ENCODE peak calls at places on chromosomes 3 and 15, in ten cellular contexts. One of them, this sample, is unnamed.

GRCh38 chr3:49666592-49666991 is 7.6 kb upstream of the APEH start:
- DNase-seq in stomach: no peak
- DNase-seq in sigmoid colon: no peak
- DNase-seq in Peyer's patch: no peak
- DNase-seq in body of pancreas: no peak
- DNase-seq in endothelial cell of umbilical vein: no peak
- DNase-seq in A549: no peak
- DNase-seq in transverse colon: no peak
- DNase-seq in ovary: no peak
- DNase-seq in IMR-90: no peak
- DNase-seq in this sample: no peak

GRCh38 chr3:20043398-20043797 is 3.2 kb downstream of the KAT2B start:
- DNase-seq in IMR-90: no peak
- DNase-seq in endothelial cell of umbilical vein: peak; percentile 64
- DNase-seq in stomach: peak; percentile 93
- DNase-seq in transverse colon: peak; percentile 93
- DNase-seq in body of pancreas: peak; percentile 89
- DNase-seq in sigmoid colon: peak; percentile 92
- DNase-seq in ovary: peak; percentile 67
- DNase-seq in A549: no peak
- DNase-seq in Peyer's patch: peak; percentile 86
- DNase-seq in this sample: peak; percentile 75

GRCh38 chr15:70569139-70569717 is 194.1 kb downstream of the UACA start:
- DNase-seq in transverse colon: no peak
- DNase-seq in stomach: peak; percentile 43
- DNase-seq in sigmoid colon: no peak
- DNase-seq in endothelial cell of umbilical vein: peak; percentile 71
- DNase-seq in A549: peak; percentile 77
- DNase-seq in Peyer's patch: no peak
- DNase-seq in body of pancreas: peak; percentile 43
- DNase-seq in ovary: peak; percentile 21
- DNase-seq in IMR-90: peak; percentile 71
- DNase-seq in this sample: no peak

GRCh38 chr15:48052871-48053383 is 67.9 kb upstream of the SLC24A5 start:
- DNase-seq in IMR-90: no peak
- DNase-seq in ovary: no peak
- DNase-seq in endothelial cell of umbilical vein: no peak
- DNase-seq in stomach: no peak
- DNase-seq in sigmoid colon: no peak
- DNase-seq in A549: no peak
- DNase-seq in Peyer's patch: no peak
- DNase-seq in body of pancreas: no peak
- DNase-seq in transverse colon: no peak
- DNase-seq in this sample: no peak

GRCh38 chr15:87267798-87268197 is 988.7 kb downstream of the NTRK3 start:
- DNase-seq in endothelial cell of umbilical vein: no peak
- DNase-seq in Peyer's patch: no peak
- DNase-seq in transverse colon: no peak
- DNase-seq in stomach: no peak
- DNase-seq in ovary: no peak
- DNase-seq in body of pancreas: no peak
- DNase-seq in A549: no peak
- DNase-seq in sigmoid colon: no peak
- DNase-seq in IMR-90: peak; percentile 36
- DNase-seq in this sample: no peak

GRCh38 chr15:61051570-61052031 is 177.5 kb downstream of the RORA start:
- DNase-seq in ovary: peak; percentile 56
- DNase-seq in transverse colon: peak; percentile 32
- DNase-seq in stomach: no peak
- DNase-seq in A549: peak; percentile 39
- DNase-seq in body of pancreas: peak; percentile 28
- DNase-seq in sigmoid colon: peak; percentile 71
- DNase-seq in endothelial cell of umbilical vein: peak; percentile 70
- DNase-seq in Peyer's patch: no peak
- DNase-seq in IMR-90: peak; percentile 78
- DNase-seq in this sample: no peak

GRCh38 chr3:17136251-17136721 is 251.5 kb downstream of the PLCL2 start:
- DNase-seq in endothelial cell of umbilical vein: no peak
- DNase-seq in sigmoid colon: no peak
- DNase-seq in ovary: peak; percentile 58
- DNase-seq in transverse colon: no peak
- DNase-seq in stomach: no peak
- DNase-seq in Peyer's patch: no peak
- DNase-seq in body of pancreas: peak; percentile 56
- DNase-seq in A549: no peak
- DNase-seq in IMR-90: no peak
- DNase-seq in this sample: peak; percentile 26

GRCh38 chr15:81573098-81573746 is 199.2 kb upstream of the TMC3 start:
- DNase-seq in transverse colon: no peak
- DNase-seq in body of pancreas: no peak
- DNase-seq in A549: no peak
- DNase-seq in endothelial cell of umbilical vein: no peak
- DNase-seq in sigmoid colon: no peak
- DNase-seq in ovary: no peak
- DNase-seq in IMR-90: no peak
- DNase-seq in stomach: no peak
- DNase-seq in Peyer's patch: no peak
- DNase-seq in this sample: no peak

GRCh38 chr3:119219069-119219468 is 21.6 kb downstream of the B4GALT4 start:
- DNase-seq in A549: no peak
- DNase-seq in transverse colon: no peak
- DNase-seq in ovary: no peak
- DNase-seq in Peyer's patch: no peak
- DNase-seq in sigmoid colon: no peak
- DNase-seq in IMR-90: no peak
- DNase-seq in stomach: no peak
- DNase-seq in body of pancreas: no peak
- DNase-seq in endothelial cell of umbilical vein: no peak
- DNase-seq in this sample: no peak

GRCh38 chr15:39194431-39194830 is 386.4 kb upstream of the THBS1 start:
- DNase-seq in body of pancreas: no peak
- DNase-seq in Peyer's patch: no peak
- DNase-seq in sigmoid colon: no peak
- DNase-seq in stomach: no peak
- DNase-seq in A549: no peak
- DNase-seq in transverse colon: no peak
- DNase-seq in ovary: no peak
- DNase-seq in IMR-90: peak; percentile 65
- DNase-seq in endothelial cell of umbilical vein: peak; percentile 83
- DNase-seq in this sample: no peak

GRCh38 chr15:75043509-75044257 is 20.3 kb downstream of the PPCDC start:
- DNase-seq in Peyer's patch: peak; percentile 75
- DNase-seq in sigmoid colon: peak; percentile 98
- DNase-seq in IMR-90: peak; percentile 100
- DNase-seq in endothelial cell of umbilical vein: peak; percentile 97
- DNase-seq in A549: peak; percentile 48
- DNase-seq in ovary: peak; percentile 100
- DNase-seq in body of pancreas: peak; percentile 98
- DNase-seq in stomach: peak; percentile 82
- DNase-seq in transverse colon: peak; percentile 91
- DNase-seq in this sample: peak; percentile 77

DNA sequence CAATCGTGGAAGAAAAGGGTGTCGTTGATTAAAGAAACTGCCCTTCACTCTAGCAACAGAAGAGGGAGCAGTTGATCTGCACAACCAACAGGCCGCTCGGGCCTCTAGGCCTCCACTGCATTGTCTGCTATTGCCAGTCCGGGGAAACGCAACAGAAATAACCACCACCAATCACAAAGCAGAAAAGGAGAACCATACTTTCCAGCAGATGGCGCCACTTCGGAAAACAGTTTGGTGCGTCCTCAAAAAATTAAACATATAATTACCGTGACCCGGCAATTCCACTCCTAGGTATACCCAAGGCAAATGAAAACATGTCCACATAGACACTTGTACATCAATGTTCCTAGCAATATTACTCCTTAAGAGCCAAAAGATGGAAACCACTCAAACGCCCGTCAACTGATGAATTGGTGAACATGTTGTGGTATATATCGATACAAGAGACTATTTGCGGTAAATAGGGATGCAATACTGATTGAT is 154.1 kb downstream of the TJP1 start:
- DNase-seq in Peyer's patch: peak; percentile 69
- DNase-seq in ovary: peak; percentile 35
- DNase-seq in sigmoid colon: peak; percentile 76
- DNase-seq in stomach: peak; percentile 85
- DNase-seq in transverse colon: peak; percentile 83
- DNase-seq in endothelial cell of umbilical vein: peak; percentile 91
- DNase-seq in IMR-90: peak; percentile 88
- DNase-seq in A549: peak; percentile 97
- DNase-seq in body of pancreas: peak; percentile 93
- DNase-seq in this sample: peak; percentile 68
- H3K4me1 ChIP-seq in Peyer's patch: peaks cover 12% of the 10 kb centered on the region
- H3K4me1 ChIP-seq in ovary: no peaks in the 10 kb centered on the region
- H3K4me1 ChIP-seq in sigmoid colon: no peaks in the 10 kb centered on the region
- H3K4me1 ChIP-seq in stomach: peaks cover 19% of the 10 kb centered on the region
- H3K4me1 ChIP-seq in transverse colon: peaks cover 13% of the 10 kb centered on the region
- H3K4me1 ChIP-seq in endothelial cell of umbilical vein: no peaks in the 10 kb centered on the region
- H3K4me1 ChIP-seq in IMR-90: peaks cover 14% of the 10 kb centered on the region
- H3K4me1 ChIP-seq in A549: peaks cover 38% of the 10 kb centered on the region
- H3K4me1 ChIP-seq in body of pancreas: peaks cover 38% of the 10 kb centered on the region
- H3K4me1 ChIP-seq in this sample: no peaks in the 10 kb centered on the region

DNA sequence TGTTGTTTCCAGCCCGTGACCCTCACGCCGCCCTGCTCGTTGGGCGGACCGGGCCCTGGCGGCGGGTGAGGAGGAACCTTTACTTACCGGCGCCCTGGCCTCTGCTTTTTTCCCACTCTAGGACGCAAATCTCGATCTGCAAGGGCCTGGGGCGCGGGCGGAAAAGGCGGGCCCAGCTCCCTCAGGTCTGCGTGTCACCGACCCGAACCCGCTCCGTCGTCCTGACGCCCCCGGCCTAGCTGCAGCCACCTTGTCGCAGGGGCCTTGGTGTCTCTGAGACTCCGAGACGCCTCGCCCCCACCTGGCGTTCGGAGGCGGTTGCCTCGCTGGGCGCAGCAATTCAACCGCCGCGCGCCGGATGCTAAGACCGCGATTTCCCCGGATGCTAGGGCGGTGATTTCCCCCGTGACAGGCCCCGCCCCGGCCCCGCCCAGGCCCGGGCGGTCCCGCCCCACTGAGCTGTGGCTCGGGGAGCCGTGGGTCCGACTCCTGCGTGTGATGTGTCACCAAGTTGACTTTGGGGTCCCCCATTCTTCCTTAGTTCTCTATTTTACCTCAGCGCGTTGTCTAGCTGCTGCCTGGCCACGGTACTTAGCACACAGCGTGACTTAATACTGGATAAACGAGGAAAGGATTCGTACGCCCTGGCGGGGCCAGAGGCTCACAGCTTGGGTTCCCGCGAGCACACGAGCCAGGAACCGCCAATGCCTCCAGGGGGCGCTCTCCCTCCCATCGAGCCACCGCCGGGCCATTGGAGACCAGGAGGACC is at the start of gene RPL39L:
- DNase-seq in endothelial cell of umbilical vein: peak; percentile 87
- DNase-seq in IMR-90: peak; percentile 76
- DNase-seq in body of pancreas: peak; percentile 60
- DNase-seq in A549: peak; percentile 87
- DNase-seq in Peyer's patch: peak; percentile 79
- DNase-seq in stomach: peak; percentile 81
- DNase-seq in transverse colon: peak; percentile 87
- DNase-seq in ovary: peak; percentile 50
- DNase-seq in sigmoid colon: peak; percentile 87
- DNase-seq in this sample: peak; percentile 72
- TF ChIP-seq POLR2A in endothelial cell of umbilical vein: peak; percentile 83
- TF ChIP-seq POLR2A in IMR-90: peak; percentile 18
- TF ChIP-seq POLR2A in body of pancreas: no peak
- TF ChIP-seq POLR2A in A549: peak; percentile 76
- TF ChIP-seq POLR2A in Peyer's patch: no peak
- TF ChIP-seq POLR2A in stomach: no peak
- TF ChIP-seq POLR2A in transverse colon: peak; percentile 32
- TF ChIP-seq POLR2A in ovary: no peak
- TF ChIP-seq POLR2A in sigmoid colon: peak; percentile 16
- TF ChIP-seq POLR2A in this sample: peak; percentile 40

DNA sequence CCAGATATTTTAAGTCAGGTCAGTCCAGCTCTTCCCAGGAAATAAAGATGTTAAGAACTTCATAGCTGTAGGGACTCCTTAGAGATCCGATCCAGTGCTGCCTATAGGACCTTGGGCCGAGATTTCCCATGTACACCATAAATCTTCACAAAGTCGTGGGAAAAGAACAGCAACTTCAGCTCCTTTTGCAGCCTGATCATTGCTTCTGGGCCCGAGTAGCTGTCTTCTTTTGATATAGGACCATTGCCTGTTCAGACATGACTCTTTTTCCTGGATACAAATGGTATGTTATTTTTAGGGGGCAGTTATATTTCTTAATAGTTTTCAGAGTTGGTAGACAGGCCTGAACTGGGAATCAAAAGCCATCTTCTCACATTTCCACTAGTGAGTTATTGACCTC is 20.5 kb downstream of the IL1RAP start:
- DNase-seq in sigmoid colon: no peak
- DNase-seq in Peyer's patch: no peak
- DNase-seq in IMR-90: no peak
- DNase-seq in transverse colon: no peak
- DNase-seq in body of pancreas: no peak
- DNase-seq in stomach: no peak
- DNase-seq in A549: no peak
- DNase-seq in ovary: no peak
- DNase-seq in endothelial cell of umbilical vein: peak; percentile 13
- DNase-seq in this sample: no peak
- H3K4me1 ChIP-seq in sigmoid colon: no peaks in the 10 kb centered on the region
- H3K4me1 ChIP-seq in Peyer's patch: no peaks in the 10 kb centered on the region
- H3K4me1 ChIP-seq in IMR-90: peaks cover 10% of the 10 kb centered on the region
- H3K4me1 ChIP-seq in transverse colon: no peaks in the 10 kb centered on the region
- H3K4me1 ChIP-seq in body of pancreas: no peaks in the 10 kb centered on the region
- H3K4me1 ChIP-seq in stomach: peaks cover 7% of the 10 kb centered on the region
- H3K4me1 ChIP-seq in A549: peaks cover 38% of the 10 kb centered on the region
- H3K4me1 ChIP-seq in ovary: peaks cover 5% of the 10 kb centered on the region
- H3K4me1 ChIP-seq in endothelial cell of umbilical vein: peaks cover 11% of the 10 kb centered on the region
- H3K4me1 ChIP-seq in this sample: no peaks in the 10 kb centered on the region

DNA sequence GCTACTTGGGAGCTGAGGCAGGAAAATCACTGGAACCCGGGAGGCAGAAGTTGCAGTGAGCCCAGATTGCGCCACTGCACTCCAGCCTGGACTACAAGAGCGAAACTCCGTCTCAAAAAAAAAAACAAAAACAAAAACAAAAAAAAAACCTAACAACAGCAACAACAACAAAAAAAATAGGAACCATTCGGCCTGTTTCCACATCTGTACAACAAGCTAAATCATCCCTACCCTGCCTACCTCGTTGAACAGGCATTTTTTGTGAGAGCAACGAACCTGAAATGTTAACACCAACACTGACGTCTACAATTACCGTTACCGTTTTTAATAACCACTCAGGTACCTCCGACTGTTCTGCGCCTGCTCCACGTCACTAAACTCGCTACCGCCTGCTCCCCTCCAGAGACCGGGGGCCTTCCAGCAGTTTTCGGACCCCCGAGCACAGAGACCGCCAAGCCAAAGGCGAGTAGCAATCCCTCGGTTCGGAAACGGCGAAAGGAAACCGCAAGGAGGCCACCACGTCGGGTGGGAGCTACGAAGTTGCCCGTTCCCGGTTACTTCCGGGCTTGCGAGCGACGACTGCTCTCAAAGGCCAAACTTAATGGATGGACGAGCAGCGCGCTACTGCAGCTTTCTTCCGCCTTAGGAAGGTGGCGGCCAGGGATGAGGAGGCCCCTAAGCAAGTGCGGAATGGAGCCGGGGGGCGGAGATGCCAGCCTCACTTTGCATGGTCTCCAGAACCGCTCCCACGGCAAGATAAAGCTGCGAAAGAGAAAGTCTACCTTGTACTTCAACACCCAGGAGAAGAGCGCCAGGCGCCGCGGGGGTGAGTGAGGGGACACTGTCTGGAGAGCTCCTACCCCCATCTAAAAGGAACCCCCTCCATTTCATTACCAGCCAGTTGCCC is at the start of the genes PIGB and PIGBOS1:
- DNase-seq in A549: peak; percentile 96
- DNase-seq in body of pancreas: peak; percentile 89
- DNase-seq in Peyer's patch: peak; percentile 88
- DNase-seq in endothelial cell of umbilical vein: peak; percentile 92
- DNase-seq in stomach: peak; percentile 87
- DNase-seq in transverse colon: peak; percentile 90
- DNase-seq in IMR-90: peak; percentile 89
- DNase-seq in sigmoid colon: peak; percentile 92
- DNase-seq in ovary: peak; percentile 81
- DNase-seq in this sample: peak; percentile 77
- TF ChIP-seq POLR2A in A549: peak; percentile 81
- TF ChIP-seq POLR2A in body of pancreas: peak; percentile 43
- TF ChIP-seq POLR2A in Peyer's patch: peak; percentile 69
- TF ChIP-seq POLR2A in endothelial cell of umbilical vein: peak; percentile 77
- TF ChIP-seq POLR2A in stomach: no peak
- TF ChIP-seq POLR2A in transverse colon: peak; percentile 76
- TF ChIP-seq POLR2A in IMR-90: peak; percentile 66
- TF ChIP-seq POLR2A in sigmoid colon: peak; percentile 73
- TF ChIP-seq POLR2A in ovary: peak; percentile 50
- TF ChIP-seq POLR2A in this sample: peak; percentile 61